ENCODE peak calls at places on chromosomes 4 and X, in seven cellular contexts. T, Y, B, L, P, E and A are unnamed samples.

GRCh38 chr4:53646792-53647191 is 55.5 kb upstream of the LNX1 start:
- DNase-seq in T (no peak), Y (no peak), B (no peak), L (no peak), P (no peak), E (peak), A (peak)

GRCh38 chr4:110195561-110196205 is 2.7 kb downstream of the ELOVL6 start:
- DNase-seq in T (no peak), Y (no peak), B (no peak), L (no peak), P (no peak), E (no peak), A (no peak)

GRCh38 chr4:72119946-72120345 is 88.1 kb downstream of the NPFFR2 start:
- DNase-seq in T (no peak), Y (no peak), B (no peak), L (no peak), P (no peak), E (no peak), A (peak)

GRCh38 chr4:145195167-145195952 is 15.0 kb upstream of the OTUD4 start:
- DNase-seq in T (no peak), Y (no peak), B (no peak), L (no peak), P (peak), E (no peak), A (no peak)

GRCh38 chrX:13398073-13398823 is 78.4 kb upstream of the ATXN3L start:
- DNase-seq in T (peak), Y (no peak), B (peak), L (peak), P (peak), E (peak), A (no peak)

GRCh38 chr4:39759569-39759968 is 61.6 kb downstream of the UBE2K start:
- DNase-seq in T (no peak), Y (no peak), B (no peak), L (no peak), P (no peak), E (no peak), A (no peak)

GRCh38 chrX:40008841-40009461 is 88.8 kb downstream of the BCOR start:
- DNase-seq in T (peak), Y (no peak), B (peak), L (no peak), P (no peak), E (peak), A (peak)

GRCh38 chr4:98873059-98873458 is 55.9 kb downstream of the EIF4E start:
- DNase-seq in T (no peak), Y (no peak), B (no peak), L (no peak), P (no peak), E (no peak), A (no peak)

GRCh38 chrX:1442724-1443367 is 9.9 kb downstream of the ASMTL start:
- DNase-seq in T (peak), Y (peak), B (peak), L (no peak), P (no peak), E (no peak), A (no peak)

GRCh38 chr4:97493815-97494518 is 649.3 kb downstream of the STPG2 start:
- DNase-seq in T (no peak), Y (no peak), B (no peak), L (no peak), P (no peak), E (no peak), A (no peak)

GRCh38 chr4:36601864-36602263 is 320.4 kb downstream of the DTHD1 start:
- DNase-seq in T (no peak), Y (no peak), B (no peak), L (no peak), P (no peak), E (no peak), A (no peak)

GRCh38 chr4:83686166-83686565 is 150.3 kb downstream of the GPAT3 start:
- DNase-seq in T (no peak), Y (no peak), B (no peak), L (no peak), P (no peak), E (no peak), A (no peak)

GRCh38 chrX:37454537-37455285 is 105.5 kb downstream of the PRRG1 start:
- DNase-seq in T (no peak), Y (no peak), B (no peak), L (no peak), P (peak), E (no peak), A (no peak)

GRCh38 chr4:72919937-72920336 is 149.6 kb downstream of the COX18 start:
- DNase-seq in T (no peak), Y (no peak), B (no peak), L (no peak), P (no peak), E (no peak), A (no peak)

GRCh38 chr4:161546902-161547301 is 616.9 kb downstream of the FSTL5 start:
- DNase-seq in T (no peak), Y (no peak), B (no peak), L (no peak), P (no peak), E (no peak), A (no peak)

GRCh38 chrX:45322820-45323219 is 122.1 kb upstream of the DIPK2B start:
- DNase-seq in T (no peak), Y (no peak), B (no peak), L (no peak), P (peak), E (no peak), A (no peak)

GRCh38 chr4:103996059-103996458 is 276.3 kb upstream of the TACR3 start:
- DNase-seq in T (no peak), Y (no peak), B (no peak), L (no peak), P (peak), E (no peak), A (no peak)

GRCh38 chr4:26081795-26082498 is 167.9 kb downstream of the SMIM20 start:
- DNase-seq in T (no peak), Y (no peak), B (no peak), L (no peak), P (peak), E (no peak), A (no peak)

GRCh38 chr4:156962551-156962974 is 9.0 kb downstream of the PDGFC start:
- DNase-seq in T (no peak), Y (peak), B (no peak), L (peak), P (no peak), E (peak), A (no peak)

GRCh38 chr4:26748805-26749204 is 111.8 kb upstream of the STIM2 start:
- DNase-seq in T (no peak), Y (no peak), B (no peak), L (no peak), P (no peak), E (no peak), A (no peak)

GRCh38 chr4:98891533-98892337 is 37.2 kb downstream of the EIF4E start:
- DNase-seq in T (no peak), Y (no peak), B (no peak), L (no peak), P (no peak), E (no peak), A (no peak)

GRCh38 chr4:130545171-130545570 is 1449.2 kb downstream of the C4orf33 start:
- DNase-seq in T (no peak), Y (no peak), B (no peak), L (no peak), P (no peak), E (no peak), A (no peak)

GRCh38 chr4:175691791-175692190 is 120.3 kb downstream of the GPM6A start:
- DNase-seq in T (no peak), Y (no peak), B (no peak), L (no peak), P (no peak), E (no peak), A (no peak)

GRCh38 chr4:64729561-64729960 is 320.3 kb upstream of the TECRL start:
- DNase-seq in T (no peak), Y (no peak), B (no peak), L (no peak), P (no peak), E (no peak), A (no peak)

GRCh38 chr4:184322328-184323025 is 104.8 kb upstream of the ENPP6 start:
- DNase-seq in T (no peak), Y (no peak), B (no peak), L (no peak), P (no peak), E (no peak), A (no peak)

GRCh38 chrX:150074175-150074574 is 135.9 kb upstream of the EOLA2 start:
- DNase-seq in T (no peak), Y (no peak), B (no peak), L (no peak), P (no peak), E (no peak), A (no peak)

GRCh38 chr4:159248383-159249178 is 145.7 kb downstream of the RAPGEF2 start:
- DNase-seq in T (no peak), Y (no peak), B (no peak), L (no peak), P (peak), E (no peak), A (no peak)

GRCh38 chrX:57906790-57907189 is 3.5 kb downstream of the ZXDA start:
- DNase-seq in T (no peak), Y (no peak), B (no peak), L (no peak), P (no peak), E (no peak), A (no peak)

GRCh38 chrX:78527263-78527662 is 131.9 kb downstream of the RTL3 start:
- DNase-seq in T (no peak), Y (no peak), B (no peak), L (no peak), P (no peak), E (no peak), A (no peak)

GRCh38 chrX:68375803-68376202 is 57.5 kb downstream of the OPHN1 start:
- DNase-seq in T (no peak), Y (no peak), B (no peak), L (no peak), P (no peak), E (no peak), A (no peak)

GRCh38 chrX:57172544-57172943 is 35.3 kb upstream of the SPIN2A start:
- DNase-seq in T (no peak), Y (no peak), B (no peak), L (no peak), P (no peak), E (no peak), A (no peak)

GRCh38 chr4:12703076-12703475 is 781.1 kb downstream of the RAB28 start:
- DNase-seq in T (no peak), Y (no peak), B (no peak), L (no peak), P (no peak), E (no peak), A (no peak)

DNA sequence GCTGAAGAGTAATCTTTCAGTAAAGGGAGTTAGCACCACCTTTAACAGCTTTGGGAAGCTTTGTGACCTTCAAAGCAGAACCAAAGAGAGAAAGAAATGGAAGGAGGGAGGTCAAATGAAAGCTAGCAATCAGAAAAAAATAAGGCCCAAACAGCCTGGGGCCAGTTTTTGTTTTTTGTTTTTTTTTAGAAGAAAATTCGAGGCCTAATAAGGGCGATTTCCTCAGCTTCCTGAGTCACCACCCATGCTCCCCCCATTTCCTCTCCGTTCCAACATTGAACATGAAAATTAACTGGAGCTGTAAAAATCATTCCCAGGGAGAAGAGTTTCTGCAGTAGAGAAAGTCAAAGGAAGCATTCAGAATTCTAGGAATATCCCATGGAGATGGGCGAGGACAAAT is 115.1 kb downstream of the SH3KBP1 start:
- DNase-seq in T (no peak), Y (no peak), B (no peak), L (no peak), P (no peak), E (no peak), A (no peak)
- TF ChIP-seq CTCF in T (no peak), Y (no peak), B (no peak), L (no peak), P (no peak), E (no peak), A (no peak)

GRCh38 chrX:53441531-53442321 is 7.6 kb upstream of the HSD17B10 start:
- DNase-seq in T (peak), Y (peak), B (peak), L (peak), P (peak), E (peak), A (peak)
- TF ChIP-seq POLR2A in T (no peak), Y (no peak), B (peak), L (no peak), P (peak), E (peak), A (no peak)

DNA sequence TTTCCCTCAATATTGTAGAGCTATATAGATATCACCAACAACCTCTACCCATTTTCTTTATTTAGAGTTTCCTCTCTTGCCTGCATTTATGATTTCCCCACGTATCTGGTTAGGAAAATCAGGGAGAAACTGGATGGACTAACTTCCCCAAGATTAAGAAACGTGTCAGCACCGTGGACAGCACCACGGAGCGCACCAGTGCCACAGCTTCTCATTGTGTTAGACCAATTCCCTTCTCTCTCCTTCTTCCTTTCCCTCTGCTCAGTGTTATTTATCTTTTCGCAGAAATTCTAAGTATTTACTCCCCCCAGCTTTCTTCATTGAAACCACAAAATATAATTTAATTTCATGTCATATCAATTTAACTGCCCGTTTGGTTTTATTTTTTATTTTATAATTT is 568.6 kb upstream of the BOD1L1 start:
- DNase-seq in T (no peak), Y (peak), B (no peak), L (peak), P (peak), E (peak), A (peak)
- TF ChIP-seq CTCF in T (no peak), Y (no peak), B (no peak), L (no peak), P (no peak), E (no peak), A (no peak)

DNA sequence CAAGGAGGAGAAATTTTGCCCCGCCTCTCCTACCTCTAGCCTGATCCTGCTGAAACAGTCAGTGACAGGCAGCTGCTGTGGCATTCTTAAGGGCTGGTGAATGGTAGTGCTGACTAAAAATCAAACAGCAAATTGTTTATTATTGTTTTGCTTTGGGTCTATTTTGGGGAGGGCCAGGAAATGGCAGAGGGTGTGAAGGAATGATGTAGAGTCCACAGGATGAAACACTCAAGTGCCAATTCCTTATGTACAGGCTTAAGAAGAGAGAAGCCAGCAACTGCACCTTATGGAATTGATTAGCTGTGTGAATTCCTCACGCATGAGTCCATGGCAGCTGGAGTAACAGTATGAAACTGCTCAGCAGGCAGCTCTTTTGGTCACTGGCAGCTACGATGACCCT is 39.7 kb downstream of the VEGFC start:
- DNase-seq in T (no peak), Y (no peak), B (no peak), L (no peak), P (no peak), E (no peak), A (no peak)
- TF ChIP-seq POLR2A in T (no peak), Y (no peak), B (no peak), L (no peak), P (no peak), E (no peak), A (no peak)